ENCODE peak calls at places on chromosomes 4 and X, in seven cellular contexts. One of them, this sample, is unnamed.

GRCh38 chr4:8724436-8725070 is 132.0 kb downstream of the CPZ start:
- DNase-seq in neural crest cell: no peak
- DNase-seq in astrocyte of the spinal cord: no peak
- DNase-seq in breast epithelium: peak
- DNase-seq in lung: no peak
- DNase-seq in right atrium auricular region: no peak
- DNase-seq in mucosa of descending colon: no peak
- DNase-seq in this sample: no peak

GRCh38 chr4:151537726-151538125 is 128.8 kb downstream of the FHIP1A start:
- DNase-seq in breast epithelium: no peak
- DNase-seq in lung: no peak
- DNase-seq in mucosa of descending colon: no peak
- DNase-seq in neural crest cell: no peak
- DNase-seq in astrocyte of the spinal cord: peak
- DNase-seq in right atrium auricular region: no peak
- DNase-seq in this sample: no peak

GRCh38 chrX:153900806-153901752 is 3.4 kb upstream of the AVPR2 start:
- DNase-seq in neural crest cell: no peak
- DNase-seq in right atrium auricular region: no peak
- DNase-seq in mucosa of descending colon: peak
- DNase-seq in astrocyte of the spinal cord: peak
- DNase-seq in breast epithelium: no peak
- DNase-seq in lung: peak
- DNase-seq in this sample: peak

GRCh38 chrX:43753637-43754036 is 97.5 kb downstream of the MAOA start:
- DNase-seq in lung: no peak
- DNase-seq in breast epithelium: no peak
- DNase-seq in neural crest cell: no peak
- DNase-seq in right atrium auricular region: no peak
- DNase-seq in astrocyte of the spinal cord: peak
- DNase-seq in mucosa of descending colon: no peak
- DNase-seq in this sample: no peak

GRCh38 chr4:158016511-158016910 is 156.3 kb downstream of the GASK1B start:
- DNase-seq in right atrium auricular region: no peak
- DNase-seq in astrocyte of the spinal cord: peak
- DNase-seq in lung: no peak
- DNase-seq in mucosa of descending colon: no peak
- DNase-seq in breast epithelium: no peak
- DNase-seq in neural crest cell: no peak
- DNase-seq in this sample: no peak

GRCh38 chr4:25838526-25838925 is 24.3 kb downstream of the SEL1L3 start:
- DNase-seq in neural crest cell: no peak
- DNase-seq in right atrium auricular region: no peak
- DNase-seq in lung: no peak
- DNase-seq in breast epithelium: no peak
- DNase-seq in mucosa of descending colon: no peak
- DNase-seq in astrocyte of the spinal cord: no peak
- DNase-seq in this sample: no peak

GRCh38 chrX:141467442-141467841 is 117.1 kb downstream of the SPANXA1 start:
- DNase-seq in astrocyte of the spinal cord: no peak
- DNase-seq in neural crest cell: no peak
- DNase-seq in mucosa of descending colon: no peak
- DNase-seq in right atrium auricular region: no peak
- DNase-seq in breast epithelium: no peak
- DNase-seq in lung: no peak
- DNase-seq in this sample: no peak

GRCh38 chr4:147924604-147925412 is 192.9 kb downstream of the ARHGAP10 start:
- DNase-seq in breast epithelium: no peak
- DNase-seq in lung: no peak
- DNase-seq in right atrium auricular region: no peak
- DNase-seq in astrocyte of the spinal cord: peak
- DNase-seq in mucosa of descending colon: peak
- DNase-seq in neural crest cell: peak
- DNase-seq in this sample: no peak

GRCh38 chrX:119455264-119455663 is 13.0 kb upstream of the SLC25A5 start:
- DNase-seq in mucosa of descending colon: no peak
- DNase-seq in astrocyte of the spinal cord: no peak
- DNase-seq in lung: no peak
- DNase-seq in right atrium auricular region: no peak
- DNase-seq in neural crest cell: no peak
- DNase-seq in breast epithelium: no peak
- DNase-seq in this sample: peak

GRCh38 chr4:128831526-128832252 is 22.2 kb downstream of the JADE1 start:
- DNase-seq in lung: no peak
- DNase-seq in astrocyte of the spinal cord: peak
- DNase-seq in breast epithelium: no peak
- DNase-seq in neural crest cell: no peak
- DNase-seq in mucosa of descending colon: no peak
- DNase-seq in right atrium auricular region: no peak
- DNase-seq in this sample: no peak

GRCh38 chrX:135384161-135384836 is 37.4 kb upstream of the SMIM10L2A start:
- DNase-seq in astrocyte of the spinal cord: no peak
- DNase-seq in neural crest cell: no peak
- DNase-seq in lung: no peak
- DNase-seq in right atrium auricular region: no peak
- DNase-seq in mucosa of descending colon: peak
- DNase-seq in breast epithelium: no peak
- DNase-seq in this sample: no peak

GRCh38 chr4:31917334-31917733 is 1197.2 kb downstream of the PCDH7 start:
- DNase-seq in lung: no peak
- DNase-seq in mucosa of descending colon: no peak
- DNase-seq in breast epithelium: no peak
- DNase-seq in neural crest cell: no peak
- DNase-seq in astrocyte of the spinal cord: no peak
- DNase-seq in right atrium auricular region: no peak
- DNase-seq in this sample: no peak

GRCh38 chrX:63932006-63932405 is 147.0 kb upstream of the ARHGEF9 start:
- DNase-seq in lung: no peak
- DNase-seq in neural crest cell: no peak
- DNase-seq in mucosa of descending colon: no peak
- DNase-seq in right atrium auricular region: no peak
- DNase-seq in astrocyte of the spinal cord: no peak
- DNase-seq in breast epithelium: no peak
- DNase-seq in this sample: no peak

GRCh38 chr4:185039508-185040273 is 21.4 kb downstream of the HELT start:
- DNase-seq in right atrium auricular region: no peak
- DNase-seq in lung: peak
- DNase-seq in mucosa of descending colon: peak
- DNase-seq in neural crest cell: peak
- DNase-seq in breast epithelium: no peak
- DNase-seq in astrocyte of the spinal cord: peak
- DNase-seq in this sample: no peak

GRCh38 chr4:98710831-98711230 is 52.4 kb upstream of the TSPAN5 start:
- DNase-seq in neural crest cell: no peak
- DNase-seq in lung: no peak
- DNase-seq in mucosa of descending colon: no peak
- DNase-seq in right atrium auricular region: no peak
- DNase-seq in breast epithelium: no peak
- DNase-seq in astrocyte of the spinal cord: peak
- DNase-seq in this sample: no peak

GRCh38 chrX:128601706-128602105 is 549.5 kb upstream of the ACTRT1 start:
- DNase-seq in neural crest cell: no peak
- DNase-seq in lung: no peak
- DNase-seq in mucosa of descending colon: no peak
- DNase-seq in breast epithelium: no peak
- DNase-seq in right atrium auricular region: no peak
- DNase-seq in astrocyte of the spinal cord: no peak
- DNase-seq in this sample: no peak

GRCh38 chrX:45756562-45756961 is 555.9 kb upstream of the DIPK2B start:
- DNase-seq in right atrium auricular region: no peak
- DNase-seq in astrocyte of the spinal cord: peak
- DNase-seq in lung: no peak
- DNase-seq in neural crest cell: no peak
- DNase-seq in breast epithelium: no peak
- DNase-seq in mucosa of descending colon: no peak
- DNase-seq in this sample: no peak

GRCh38 chr4:64158648-64159326 is 250.5 kb downstream of the TECRL start:
- DNase-seq in mucosa of descending colon: peak
- DNase-seq in breast epithelium: no peak
- DNase-seq in right atrium auricular region: no peak
- DNase-seq in lung: peak
- DNase-seq in astrocyte of the spinal cord: peak
- DNase-seq in neural crest cell: peak
- DNase-seq in this sample: peak

GRCh38 chr4:108483077-108483476 is 137.3 kb upstream of the RPL34 start:
- DNase-seq in lung: no peak
- DNase-seq in neural crest cell: no peak
- DNase-seq in right atrium auricular region: no peak
- DNase-seq in breast epithelium: no peak
- DNase-seq in astrocyte of the spinal cord: peak
- DNase-seq in mucosa of descending colon: no peak
- DNase-seq in this sample: no peak

GRCh38 chr4:7161721-7162214 is 30.6 kb upstream of the SORCS2 start:
- DNase-seq in lung: no peak
- DNase-seq in breast epithelium: peak
- DNase-seq in neural crest cell: no peak
- DNase-seq in mucosa of descending colon: no peak
- DNase-seq in astrocyte of the spinal cord: peak
- DNase-seq in right atrium auricular region: no peak
- DNase-seq in this sample: no peak

DNA sequence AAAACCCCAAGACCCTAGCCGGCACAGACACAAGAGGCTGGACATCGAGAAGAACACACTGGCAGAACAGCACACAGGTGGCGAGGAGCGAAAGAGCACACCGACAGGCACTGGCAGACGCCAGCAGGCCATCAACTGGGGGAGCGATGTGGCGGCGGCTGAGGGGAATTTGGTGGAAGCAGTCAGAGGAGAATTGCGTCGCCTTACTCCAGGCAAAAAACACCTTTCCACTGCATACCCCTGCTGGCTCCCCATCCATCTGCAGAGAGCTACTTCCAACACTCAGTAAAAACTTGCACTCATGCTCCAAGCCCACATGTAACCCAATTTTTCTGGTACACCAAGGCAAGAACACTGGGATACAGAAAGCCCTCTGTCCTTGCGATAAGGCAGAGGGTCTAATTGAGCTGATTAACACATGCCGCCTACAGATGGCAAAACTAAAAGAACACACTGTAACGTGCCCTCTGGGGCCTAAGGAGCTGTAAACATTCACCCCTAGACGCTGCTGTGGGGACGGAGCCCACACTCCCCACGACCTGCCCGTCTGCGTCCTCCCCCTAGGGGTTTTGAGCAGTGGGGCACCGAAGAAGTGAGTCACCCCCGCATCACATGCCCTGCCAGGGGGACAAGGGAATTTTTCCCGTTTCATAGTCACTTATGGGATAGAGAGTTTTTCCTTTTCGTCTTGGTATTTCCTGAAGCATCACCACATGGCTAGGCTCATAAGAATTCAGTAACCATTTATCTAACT is 262.3 kb downstream of the KCTD8 start:
- DNase-seq in neural crest cell: no peak
- DNase-seq in astrocyte of the spinal cord: no peak
- DNase-seq in breast epithelium: no peak
- DNase-seq in lung: no peak
- DNase-seq in mucosa of descending colon: no peak
- DNase-seq in right atrium auricular region: no peak
- DNase-seq in this sample: no peak
- TF ChIP-seq CTCF in neural crest cell: no peak
- TF ChIP-seq CTCF in astrocyte of the spinal cord: peak
- TF ChIP-seq CTCF in breast epithelium: no peak
- TF ChIP-seq CTCF in lung: no peak
- TF ChIP-seq CTCF in mucosa of descending colon: no peak
- TF ChIP-seq CTCF in right atrium auricular region: no peak
- TF ChIP-seq CTCF in this sample: no peak

DNA sequence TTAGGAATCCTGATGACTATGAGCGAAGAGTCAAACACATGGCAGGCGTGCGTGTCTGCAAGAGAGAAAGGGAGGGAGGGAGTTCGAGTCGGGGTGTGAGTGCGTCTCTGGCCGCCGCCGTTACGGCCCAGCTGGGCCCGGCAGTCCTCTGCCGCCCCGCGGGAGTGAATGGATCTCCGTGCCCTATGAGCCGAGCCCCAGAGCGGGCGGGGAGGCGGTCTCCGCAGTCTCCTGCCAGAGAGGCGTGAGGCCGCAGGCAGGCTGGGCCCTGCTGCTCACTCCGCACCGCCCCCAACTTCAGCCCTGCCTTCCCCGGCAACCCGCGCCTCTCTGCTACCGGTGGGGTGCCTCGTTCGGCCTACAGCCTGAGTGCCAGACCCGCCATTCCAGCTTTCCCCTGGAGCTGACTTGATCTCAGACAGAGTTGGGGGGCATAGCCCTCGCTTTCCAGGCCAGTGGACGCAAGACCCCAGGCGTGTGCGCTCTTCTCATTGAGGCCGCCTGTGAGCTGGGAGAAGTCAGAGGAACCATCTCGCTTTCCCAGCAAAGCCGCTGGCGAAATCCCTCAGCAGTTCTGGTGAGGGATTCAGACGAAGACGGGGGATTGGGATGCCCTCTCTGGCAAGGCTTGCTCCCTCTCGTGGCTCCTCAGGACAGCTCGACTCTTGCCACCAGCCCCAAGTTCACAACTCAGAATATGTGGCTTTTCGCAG is 1.4 kb downstream of the SLC16A2 start:
- DNase-seq in breast epithelium: peak
- DNase-seq in astrocyte of the spinal cord: peak
- DNase-seq in right atrium auricular region: peak
- DNase-seq in lung: peak
- DNase-seq in neural crest cell: peak
- DNase-seq in mucosa of descending colon: peak
- DNase-seq in this sample: no peak
- TF ChIP-seq CTCF in breast epithelium: no peak
- TF ChIP-seq CTCF in astrocyte of the spinal cord: peak
- TF ChIP-seq CTCF in right atrium auricular region: peak
- TF ChIP-seq CTCF in lung: no peak
- TF ChIP-seq CTCF in neural crest cell: peak
- TF ChIP-seq CTCF in mucosa of descending colon: no peak
- TF ChIP-seq CTCF in this sample: no peak

DNA sequence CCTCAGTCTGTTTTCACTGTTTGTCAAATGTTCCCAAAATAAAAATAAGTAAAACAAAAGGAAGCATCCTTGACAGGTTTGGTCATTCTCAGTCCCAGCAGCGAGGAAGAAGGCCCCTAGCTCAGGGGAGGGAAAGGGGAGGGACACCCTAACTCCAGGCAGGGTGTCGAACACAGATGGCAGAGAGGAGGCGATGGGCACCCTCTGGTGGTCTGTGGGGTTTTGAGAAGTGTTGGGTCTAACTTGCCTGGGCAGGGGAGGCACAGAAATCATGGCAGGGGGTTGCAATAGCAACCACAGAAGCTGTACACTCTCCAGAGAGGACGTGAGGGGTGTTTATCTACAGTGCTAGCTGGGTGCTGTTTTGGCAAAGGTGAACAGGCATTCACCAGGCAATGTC is 229.8 kb upstream of the SFRP2 start:
- DNase-seq in neural crest cell: peak
- DNase-seq in astrocyte of the spinal cord: no peak
- DNase-seq in breast epithelium: no peak
- DNase-seq in lung: no peak
- DNase-seq in mucosa of descending colon: no peak
- DNase-seq in right atrium auricular region: no peak
- DNase-seq in this sample: no peak
- TF ChIP-seq CTCF in neural crest cell: no peak
- TF ChIP-seq CTCF in astrocyte of the spinal cord: no peak
- TF ChIP-seq CTCF in breast epithelium: no peak
- TF ChIP-seq CTCF in lung: no peak
- TF ChIP-seq CTCF in mucosa of descending colon: no peak
- TF ChIP-seq CTCF in right atrium auricular region: peak
- TF ChIP-seq CTCF in this sample: peak

DNA sequence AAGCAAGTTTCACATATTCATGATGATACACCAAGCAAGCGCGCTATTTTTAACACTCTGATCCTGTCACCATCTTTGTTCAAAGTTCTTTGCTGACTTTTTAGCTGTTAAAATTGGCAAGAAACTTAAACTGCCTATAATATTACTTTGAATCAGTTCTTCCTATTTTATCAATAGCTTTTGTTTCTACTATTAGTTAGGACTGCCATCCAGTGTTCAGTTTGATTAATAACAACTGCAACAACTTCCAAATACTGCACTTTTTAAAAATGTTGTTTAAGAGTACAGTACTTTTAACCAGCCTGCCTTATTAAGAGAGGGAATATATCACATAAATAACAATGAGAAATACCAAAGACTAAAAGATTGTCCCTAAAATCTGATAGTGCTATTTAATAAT is 614.3 kb downstream of the FAM133A start:
- DNase-seq in lung: no peak
- DNase-seq in right atrium auricular region: no peak
- DNase-seq in mucosa of descending colon: no peak
- DNase-seq in neural crest cell: no peak
- DNase-seq in breast epithelium: no peak
- DNase-seq in astrocyte of the spinal cord: no peak
- DNase-seq in this sample: no peak
- TF ChIP-seq CTCF in lung: no peak
- TF ChIP-seq CTCF in right atrium auricular region: no peak
- TF ChIP-seq CTCF in mucosa of descending colon: no peak
- TF ChIP-seq CTCF in neural crest cell: peak
- TF ChIP-seq CTCF in breast epithelium: no peak
- TF ChIP-seq CTCF in astrocyte of the spinal cord: no peak
- TF ChIP-seq CTCF in this sample: no peak